ENCODE peak calls at places on chromosomes 1 and 21, in eight cellular contexts. S, D, Y, C, Q, M, G and F are unnamed samples.

GRCh38 chr1:99808391-99809115 is 41.6 kb upstream of the AGL start:
- DNase-seq in D (no peak), C (peak; percentile 90), Y (no peak), S (peak; percentile 71), G (peak; percentile 91), Q (peak; percentile 11), M (peak; percentile 71), F (no peak)

GRCh38 chr1:228352677-228353481 is 53.8 kb downstream of the TRIM11 start:
- DNase-seq in S (no peak), Y (no peak), M (no peak), Q (no peak), C (no peak), G (no peak), D (peak; percentile 48), F (no peak)

GRCh38 chr21:46406001-46406400 is 52.7 kb upstream of the DIP2A start:
- DNase-seq in S (no peak), Q (no peak), Y (no peak), M (no peak), C (no peak), D (no peak), G (no peak), F (no peak)

GRCh38 chr1:12438349-12438924 is 179.6 kb downstream of the DHRS3 start:
- DNase-seq in S (no peak), G (no peak), M (no peak), C (no peak), Q (no peak), Y (no peak), D (peak; percentile 19), F (no peak)

GRCh38 chr1:118047006-118047649 is 117.6 kb downstream of the WDR3 start:
- DNase-seq in S (no peak), G (no peak), D (peak; percentile 16), Q (no peak), M (no peak), Y (no peak), C (no peak), F (no peak)

GRCh38 chr1:170530972-170531757 is 801 bp upstream of the GORAB start:
- DNase-seq in D (peak; percentile 54), Y (peak; percentile 59), S (no peak), C (peak; percentile 50), M (peak; percentile 67), G (no peak), Q (peak; percentile 13), F (no peak)

GRCh38 chr1:18932387-18932786 is 24.1 kb downstream of the IFFO2 start:
- DNase-seq in Q (no peak), D (no peak), M (no peak), S (no peak), Y (peak; percentile 79), G (no peak), C (no peak), F (no peak)

GRCh38 chr1:226216056-226216455 is 7.4 kb upstream of the MIXL1 start:
- DNase-seq in D (no peak), C (no peak), Q (no peak), G (no peak), M (no peak), S (no peak), Y (no peak), F (no peak)

GRCh38 chr1:228007801-228008341 is 1.1 kb downstream of the WNT3A start:
- DNase-seq in G (peak; percentile 6), M (peak; percentile 3), Y (peak; percentile 49), D (no peak), C (no peak), Q (no peak), S (no peak), F (no peak)

GRCh38 chr1:58818075-58818474 is 34.2 kb upstream of the JUN start:
- DNase-seq in Q (no peak), C (peak; percentile 44), G (peak; percentile 54), D (no peak), S (no peak), Y (no peak), M (no peak), F (no peak)

GRCh38 chr1:43851561-43852338 is 81.9 kb upstream of the ARTN start:
- DNase-seq in G (no peak), M (no peak), D (peak; percentile 46), Q (no peak), S (no peak), C (no peak), Y (no peak), F (no peak)

GRCh38 chr1:215344534-215344933 is 222.6 kb upstream of the KCTD3 start:
- DNase-seq in Q (no peak), M (no peak), D (no peak), Y (no peak), G (no peak), C (no peak), S (no peak), F (no peak)

GRCh38 chr1:231855395-231855794 is 228.8 kb downstream of the DISC1 start:
- DNase-seq in C (no peak), M (no peak), D (no peak), Q (no peak), Y (no peak), S (no peak), G (no peak), F (no peak)

GRCh38 chr1:56520202-56520601 is 59.2 kb downstream of the PLPP3 start:
- DNase-seq in D (no peak), G (no peak), Y (no peak), S (no peak), C (no peak), Q (no peak), M (no peak), F (no peak)

GRCh38 chr21:34986561-34987533 is 62.3 kb downstream of the RUNX1 start:
- DNase-seq in Q (no peak), Y (no peak), G (no peak), C (peak; percentile 62), D (no peak), S (peak; percentile 20), M (no peak), F (peak; percentile 45)

GRCh38 chr21:45863267-45863666 is 118.3 kb upstream of the COL6A1 start:
- DNase-seq in C (no peak), Q (no peak), G (no peak), Y (no peak), S (no peak), D (no peak), M (no peak), F (no peak)

GRCh38 chr1:94983343-94983742 is 56.4 kb upstream of the CNN3 start:
- DNase-seq in M (peak; percentile 54), Y (no peak), G (peak; percentile 57), D (no peak), C (peak; percentile 66), S (no peak), Q (peak; percentile 43), F (no peak)

GRCh38 chr1:110348771-110349170 is 9.6 kb downstream of the RBM15 start:
- DNase-seq in Q (no peak), M (no peak), G (no peak), S (no peak), C (no peak), Y (no peak), D (no peak), F (no peak)

GRCh38 chr1:113118266-113118665 is 45.3 kb downstream of the LRIG2 start:
- DNase-seq in M (no peak), Q (no peak), D (no peak), Y (no peak), G (no peak), S (no peak), C (no peak), F (no peak)

GRCh38 chr1:47243910-47244309 is 11.9 kb upstream of the TAL1 start:
- DNase-seq in M (no peak), D (no peak), G (no peak), Q (no peak), Y (no peak), C (no peak), S (no peak), F (no peak)

GRCh38 chr1:77706321-77706720 is 23.9 kb upstream of the ZZZ3 start:
- DNase-seq in Q (no peak), S (no peak), M (no peak), C (no peak), D (no peak), G (no peak), Y (no peak), F (no peak)

GRCh38 chr1:30856260-30856790 is 52.2 kb downstream of the SDC3 start:
- DNase-seq in D (no peak), Y (no peak), Q (no peak), C (peak; percentile 33), M (no peak), G (peak; percentile 22), S (no peak), F (no peak)

GRCh38 chr1:162422662-162423375 is 10.9 kb upstream of the SH2D1B start:
- DNase-seq in G (no peak), Q (no peak), S (no peak), M (no peak), C (no peak), Y (no peak), D (peak; percentile 44), F (no peak)

GRCh38 chr1:219362702-219363101 is 189.0 kb downstream of the LYPLAL1 start:
- DNase-seq in M (no peak), D (no peak), G (no peak), C (no peak), Q (no peak), S (no peak), Y (no peak), F (no peak)

GRCh38 chr21:45047257-45047656 is 27.1 kb upstream of the ADARB1 start:
- DNase-seq in Q (no peak), S (no peak), M (no peak), Y (no peak), C (no peak), G (no peak), D (no peak), F (no peak)

GRCh38 chr1:177585492-177586220 is 384.2 kb downstream of the SEC16B start:
- DNase-seq in M (no peak), C (no peak), D (no peak), G (no peak), S (no peak), Q (peak; percentile 66), Y (no peak), F (no peak)